ENCODE peak calls at places on chromosomes 16 and 17, in six cellular contexts. R is sigmoid colon, M is A549, V is transverse colon, N is stomach, X is suprapubic skin. T is an unnamed sample.

GRCh38 chr16:22257440-22257839 is 39.8 kb upstream of the POLR3E start:
- DNase-seq in X (no peak), N (no peak), R (no peak), M (no peak), V (no peak), T (no peak)

GRCh38 chr16:26273607-26274006 is 581.8 kb downstream of the HS3ST4 start:
- DNase-seq in R (no peak), V (no peak), N (no peak), M (no peak), X (no peak), T (no peak)

GRCh38 chr16:69688589-69688988 is 37.8 kb downstream of the NQO1 start:
- DNase-seq in X (no peak), R (no peak), V (no peak), N (no peak), M (no peak), T (no peak)

GRCh38 chr16:31508706-31509523 is 724 bp upstream of the RUSF1 start:
- DNase-seq in M (no peak), V (no peak), R (no peak), X (no peak), N (no peak), T (no peak)

GRCh38 chr17:52134641-52135040 is 23.9 kb downstream of the CA10 start:
- DNase-seq in M (no peak), N (no peak), R (no peak), V (no peak), X (no peak), T (no peak)

GRCh38 chr16:19213885-19214284 is 45.8 kb downstream of the SYT17 start:
- DNase-seq in M (no peak), X (no peak), N (no peak), V (no peak), R (no peak), T (no peak)

GRCh38 chr16:52408197-52408845 is 138.6 kb downstream of the TOX3 start:
- DNase-seq in X (no peak), V (no peak), R (no peak), M (no peak), N (no peak), T (no peak)

GRCh38 chr17:45440161-45440859 is 7.6 kb upstream of the ARHGAP27 start:
- DNase-seq in X (peak), R (peak), M (no peak), V (no peak), N (no peak), T (peak)

GRCh38 chr17:13599808-13600398 is 1.8 kb downstream of the HS3ST3A1 start:
- DNase-seq in M (no peak), R (no peak), V (no peak), N (no peak), X (no peak), T (no peak)

GRCh38 chr17:14434506-14434905 is 133.6 kb downstream of the HS3ST3B1 start:
- DNase-seq in R (no peak), N (no peak), X (no peak), V (no peak), M (no peak), T (no peak)

GRCh38 chr16:88938119-88938932 is 38.7 kb downstream of the CBFA2T3 start:
- DNase-seq in R (no peak), N (no peak), V (no peak), M (no peak), X (no peak), T (no peak)

GRCh38 chr17:62790554-62790953 is 17.6 kb downstream of the MARCHF10 start:
- DNase-seq in V (no peak), N (no peak), M (no peak), R (no peak), X (no peak), T (no peak)

GRCh38 chr17:34398990-34399389 is 36.0 kb upstream of the CCL1 start:
- DNase-seq in M (no peak), R (no peak), V (no peak), X (no peak), N (no peak), T (no peak)

GRCh38 chr16:729768-730665 is 3.1 kb downstream of the HAGHL start:
- DNase-seq in R (no peak), X (no peak), N (no peak), V (no peak), M (no peak), T (no peak)

GRCh38 chr16:51237861-51238378 is 86.8 kb upstream of the SALL1 start:
- DNase-seq in M (no peak), V (no peak), N (no peak), R (no peak), X (no peak), T (no peak)

GRCh38 chr17:3647769-3648540 is 11.4 kb downstream of the CTNS start:
- DNase-seq in R (no peak), V (peak), M (peak), N (peak), X (no peak), T (no peak)

GRCh38 chr16:57741660-57742191 is 6.2 kb downstream of the KATNB1 start:
- DNase-seq in R (no peak), V (no peak), X (no peak), M (no peak), N (no peak), T (peak)

GRCh38 chr16:84396537-84397008 is 28.2 kb downstream of the ATP2C2 start:
- DNase-seq in V (no peak), M (peak), X (no peak), N (no peak), R (no peak), T (no peak)

GRCh38 chr16:30491744-30492308 is 19.3 kb downstream of the ITGAL start:
- DNase-seq in R (no peak), X (no peak), V (peak), N (no peak), M (peak), T (no peak)

GRCh38 chr17:75645889-75646625 is 12.8 kb downstream of the SMIM5 start:
- DNase-seq in M (peak), N (peak), X (no peak), R (peak), V (peak), T (peak)

GRCh38 chr16:71230122-71230845 is at the start of gene HYDIN:
- DNase-seq in X (peak), M (peak), N (no peak), V (peak), R (no peak), T (peak)

GRCh38 chr17:76704799-76705198 is 6.0 kb downstream of the MXRA7 start:
- DNase-seq in M (no peak), R (peak), V (no peak), X (no peak), N (no peak), T (no peak)

GRCh38 chr17:76701471-76701967 is 9.2 kb downstream of the MXRA7 start:
- DNase-seq in V (no peak), X (no peak), N (no peak), M (no peak), R (no peak), T (no peak)

GRCh38 chr17:76700290-76700626 is 10.5 kb downstream of the MXRA7 start:
- DNase-seq in X (no peak), V (no peak), R (no peak), M (no peak), N (no peak), T (no peak)

GRCh38 chr17:76700627-76701470 is 9.9 kb downstream of the MXRA7 start:
- DNase-seq in N (no peak), M (no peak), X (peak), R (peak), V (peak), T (no peak)

DNA sequence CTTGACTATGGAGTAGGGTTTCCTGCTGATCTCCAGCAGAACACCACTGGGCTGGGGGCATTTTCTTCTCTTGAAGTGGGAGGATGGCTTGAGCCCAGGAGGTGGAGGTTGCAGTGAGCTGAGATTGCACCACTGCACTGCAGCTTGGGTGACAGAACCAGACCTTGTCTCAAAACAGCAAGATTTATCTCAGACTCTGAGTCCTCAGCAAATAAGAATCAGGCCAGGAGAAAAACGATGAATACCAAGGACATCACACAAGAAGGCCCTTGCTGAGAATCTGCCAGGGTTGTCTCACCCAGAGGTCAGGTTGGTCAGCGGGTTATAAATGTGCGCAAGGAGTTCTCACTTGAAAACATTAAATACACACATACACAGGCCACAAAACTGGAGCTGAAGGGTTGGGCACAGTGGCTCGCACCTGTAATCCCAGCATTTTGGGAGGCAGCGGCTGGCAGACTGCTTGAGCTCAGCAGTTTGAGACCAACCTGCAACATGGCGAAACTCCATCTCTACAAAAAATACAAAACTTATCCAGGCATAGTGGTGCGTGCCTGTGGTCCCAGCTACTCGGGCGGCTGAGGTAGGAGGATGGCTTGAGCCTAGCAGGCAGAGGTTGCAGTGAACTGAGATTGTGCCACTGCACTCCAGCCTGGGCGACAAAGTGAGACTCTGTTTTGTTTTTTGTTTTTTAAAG is 7.7 kb downstream of the MXRA7 start:
- DNase-seq in V (no peak), X (no peak), M (no peak), R (peak), N (no peak), T (no peak)
- H3K27ac ChIP-seq in V (peak), X (no peak), M (no peak), R (peak), N (no peak), T (no peak)

DNA sequence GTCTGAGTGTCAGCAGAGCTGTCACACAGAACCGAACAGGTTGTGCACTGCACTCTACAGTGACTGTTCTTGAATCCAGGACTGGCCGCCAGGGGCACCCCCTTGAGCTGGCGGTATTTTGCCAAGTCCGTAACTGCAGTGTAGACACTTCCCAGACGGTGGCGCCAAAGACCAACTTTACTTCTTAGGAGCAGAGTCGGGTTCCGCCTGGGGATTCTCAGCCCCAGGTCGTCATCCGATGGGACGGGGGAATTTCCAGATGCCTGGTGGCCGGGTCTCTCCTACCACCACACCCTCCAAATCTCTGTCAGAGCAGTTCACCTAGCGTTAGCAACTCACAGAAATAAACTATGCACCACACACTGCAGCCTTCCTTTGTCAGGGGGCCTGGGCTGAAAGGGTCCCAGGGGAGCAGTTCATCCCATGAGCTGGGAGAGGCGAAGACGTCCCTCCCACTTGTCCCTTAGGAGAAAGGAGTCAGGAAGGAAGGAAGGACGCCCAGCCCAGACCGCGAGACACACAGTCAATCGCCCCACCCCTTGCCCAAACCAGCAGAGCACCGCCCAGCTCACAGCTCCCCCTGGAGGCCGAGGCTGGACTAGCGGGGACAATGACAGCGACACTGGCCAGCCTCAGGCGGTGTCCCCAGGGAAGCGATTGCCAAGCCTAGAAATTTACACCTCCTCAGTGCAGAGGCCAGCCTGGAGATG is 7.4 kb upstream of the RIPOR1 start:
- DNase-seq in X (peak), V (peak), M (peak), R (peak), N (peak), T (peak)
- TF ChIP-seq EP300 in X (no peak), V (no peak), M (no peak), R (no peak), N (no peak), T (no peak)

DNA sequence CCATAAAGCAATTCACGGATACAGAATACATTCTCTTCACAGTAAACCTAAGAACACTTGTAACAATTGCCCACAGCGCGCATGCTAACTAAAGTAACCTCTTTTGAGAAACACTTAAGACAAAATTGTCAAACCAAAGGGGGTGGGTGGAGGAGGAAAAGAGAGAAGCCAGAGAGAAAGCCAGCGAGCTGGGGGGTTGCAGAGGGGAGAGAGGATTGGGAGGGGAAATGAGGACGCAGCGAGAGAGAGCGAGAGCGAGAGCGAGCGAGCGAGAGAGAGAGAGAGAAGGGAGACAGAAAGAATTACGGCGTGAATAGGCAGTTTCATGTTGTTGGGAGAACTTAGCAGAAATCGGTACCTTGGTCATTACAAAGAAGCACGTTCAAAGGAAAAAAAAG is 1.6 kb upstream of the HOXB7 start:
- DNase-seq in N (no peak), M (no peak), V (no peak), X (no peak), R (no peak), T (no peak)
- TF ChIP-seq POLR2A in N (no peak), M (no peak), V (no peak), X (no peak), R (no peak), T (no peak)

DNA sequence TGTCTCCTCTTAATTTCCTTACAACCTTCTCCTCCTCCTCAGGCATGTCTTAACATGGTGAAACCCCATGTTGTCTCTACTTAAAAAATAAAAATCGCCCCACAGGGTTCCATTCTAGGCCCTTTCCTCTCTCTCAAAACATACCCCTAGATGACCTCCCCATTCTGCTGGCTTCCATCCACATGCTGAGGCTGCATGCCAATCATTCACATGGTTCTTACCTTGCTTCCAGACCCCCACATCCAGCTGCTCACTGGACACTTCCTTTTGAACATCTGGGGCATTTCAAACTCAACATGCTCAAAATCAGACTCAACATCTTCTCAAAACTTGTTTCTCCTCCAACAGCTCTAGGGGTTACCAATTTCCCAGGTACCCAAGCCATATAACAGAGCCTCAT is 12.4 kb upstream of the CTCF start:
- DNase-seq in N (no peak), R (peak), V (no peak), M (no peak), X (no peak), T (no peak)
- H3K27ac ChIP-seq in N (no peak), R (no peak), V (no peak), M (no peak), X (no peak), T (peak)

T was measured in upper lobe of left lung.